ENCODE peak calls at places on chromosome 3, in nine cellular contexts. O is breast epithelium, I is natural killer cell, D is psoas muscle, N is cardiac muscle cell, H is OCI-LY7, K is transverse colon, A is uterus, X is osteocyte. Q is an unnamed sample.

GRCh38 chr3:37310666-37311050 is 136.3 kb upstream of the LRRFIP2 start:
- DNase-seq in D (no peak), A (no peak), X (no peak), N (no peak), O (no peak), I (no peak), K (no peak), H (no peak), Q (no peak)

GRCh38 chr3:19901337-19901736 is 32.7 kb downstream of the EFHB start:
- DNase-seq in I (no peak), X (no peak), O (no peak), A (no peak), K (no peak), N (no peak), H (no peak), D (no peak), Q (no peak)

GRCh38 chr3:31848163-31848848 is 132.8 kb downstream of the OSBPL10 start:
- DNase-seq in H (no peak), K (no peak), A (no peak), I (no peak), O (no peak), D (no peak), X (no peak), N (no peak), Q (no peak)

GRCh38 chr3:126337980-126338651 is 19.1 kb downstream of the KLF15 start:
- DNase-seq in O (peak; percentile 39), A (peak; percentile 6), K (no peak), D (peak; percentile 35), I (peak; percentile 2), N (no peak), H (no peak), X (peak; percentile 51), Q (no peak)

GRCh38 chr3:43181202-43181910 is 75.5 kb upstream of the POMGNT2 start:
- DNase-seq in D (no peak), K (peak; percentile 47), X (peak; percentile 51), I (peak; percentile 35), N (no peak), O (no peak), A (no peak), H (no peak), Q (peak; percentile 26)

GRCh38 chr3:70526966-70527515 is 214.6 kb upstream of the MDFIC2 start:
- DNase-seq in K (no peak), I (no peak), O (no peak), A (no peak), H (no peak), X (no peak), N (no peak), D (no peak), Q (no peak)

GRCh38 chr3:10470666-10471336 is 34.6 kb downstream of the ATP2B2 start:
- DNase-seq in O (no peak), A (no peak), D (peak; percentile 67), K (no peak), X (no peak), N (peak; percentile 54), H (no peak), I (no peak), Q (no peak)

GRCh38 chr3:147008886-147009285 is 397.5 kb downstream of the ZIC4 start:
- DNase-seq in H (no peak), D (no peak), I (no peak), X (no peak), O (no peak), K (no peak), N (no peak), A (no peak), Q (no peak)

GRCh38 chr3:42080452-42080872 is 10.7 kb upstream of the TRAK1 start:
- DNase-seq in K (peak; percentile 58), I (no peak), D (no peak), O (no peak), N (no peak), A (no peak), H (no peak), X (no peak), Q (no peak)

GRCh38 chr3:194521514-194522260 is 34.9 kb upstream of the ATP13A3 start:
- DNase-seq in X (peak; percentile 15), N (no peak), A (no peak), O (no peak), I (no peak), D (no peak), K (no peak), H (no peak), Q (no peak)

DNA sequence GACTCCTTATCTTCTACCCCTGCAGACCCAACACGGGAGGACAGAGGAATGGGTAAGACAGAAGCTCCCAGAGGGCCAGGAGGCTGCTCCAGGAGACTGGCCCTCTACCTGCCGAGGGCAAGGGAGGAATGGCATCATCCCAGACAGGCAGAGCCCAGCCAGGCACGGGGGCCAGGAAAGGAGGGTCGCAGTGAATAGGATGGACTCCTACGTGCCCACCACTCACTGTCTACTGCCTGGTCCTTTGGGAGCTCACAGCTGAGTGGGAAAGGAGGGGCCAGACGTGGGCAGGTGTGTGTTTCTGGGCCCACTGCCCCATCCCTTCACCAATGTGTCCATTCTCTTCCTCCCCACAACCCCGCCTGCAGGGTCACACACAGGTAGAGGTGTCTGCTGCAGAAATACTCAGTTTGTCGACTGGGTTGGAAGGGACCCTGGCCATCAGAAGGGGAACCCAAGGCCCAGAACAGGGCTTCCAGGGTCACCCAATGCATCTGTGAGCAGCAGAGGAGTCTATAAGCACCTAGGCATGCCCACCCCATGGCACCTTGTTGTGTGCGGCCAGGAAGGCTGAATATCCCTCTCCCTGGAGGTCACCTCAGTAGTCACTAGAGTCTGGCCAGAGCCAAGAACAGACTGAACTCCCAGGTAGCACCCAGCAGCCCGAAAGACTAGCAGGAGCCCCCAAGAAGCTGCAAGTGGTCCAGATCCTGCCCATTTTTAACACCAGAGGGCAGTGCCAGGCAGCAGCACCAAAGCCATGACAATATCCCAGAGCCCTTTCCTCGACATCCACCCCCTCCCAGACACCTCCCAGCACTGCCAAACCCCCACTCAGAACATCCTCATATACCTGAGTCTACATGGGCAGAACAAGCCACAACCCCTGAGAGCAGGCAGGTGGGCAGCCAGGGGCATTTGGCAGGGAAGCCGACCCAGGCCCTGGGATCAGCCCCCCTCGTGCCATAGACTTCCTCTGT is 24.0 kb downstream of the TKT start:
- DNase-seq in D (peak; percentile 37), I (no peak), A (no peak), N (no peak), O (no peak), X (no peak), H (no peak), K (no peak), Q (no peak)
- TF ChIP-seq CTCF in D (no peak), I (no peak), A (no peak), N (peak; percentile 11), O (no peak), X (peak; percentile 36), H (peak; percentile 56), K (no peak), Q (no peak)

GRCh38 chr3:14576163-14576562 is 36.0 kb upstream of the GRIP2 start:
- DNase-seq in K (no peak), H (no peak), N (no peak), I (no peak), A (no peak), O (no peak), X (no peak), D (no peak), Q (no peak)

GRCh38 chr3:14573706-14574105 is 33.6 kb upstream of the GRIP2 start:
- DNase-seq in H (no peak), N (no peak), A (no peak), X (no peak), K (no peak), I (no peak), O (no peak), D (no peak), Q (no peak)

GRCh38 chr3:14574183-14574582 is 34.0 kb upstream of the GRIP2 start:
- DNase-seq in O (no peak), H (no peak), D (no peak), X (no peak), K (no peak), N (no peak), I (no peak), A (no peak), Q (no peak)

GRCh38 chr3:14581334-14582072 is 41.4 kb upstream of the GRIP2 start:
- DNase-seq in D (no peak), N (no peak), O (no peak), I (no peak), H (no peak), K (no peak), A (no peak), X (no peak), Q (no peak)

DNA sequence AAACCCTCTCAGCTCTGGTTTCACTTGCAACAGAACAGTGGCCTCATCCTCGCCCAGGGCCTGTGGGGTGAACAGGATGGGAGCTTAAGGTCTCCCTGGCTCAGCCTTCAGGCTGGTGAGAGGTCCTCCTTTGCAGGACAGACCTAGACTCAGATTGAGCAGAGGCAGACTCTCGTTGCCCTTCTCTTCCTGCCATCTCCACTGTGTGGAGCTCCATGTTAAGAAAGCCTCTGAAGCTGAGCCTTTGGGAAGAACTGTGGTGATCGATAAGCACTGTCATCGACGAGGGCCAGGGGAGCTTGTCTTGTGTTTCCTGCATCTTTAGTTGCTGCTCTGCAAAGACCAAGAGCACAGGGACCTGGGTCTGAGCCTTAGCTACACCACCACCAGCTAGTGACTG is 37.8 kb upstream of the GRIP2 start:
- DNase-seq in N (no peak), H (no peak), I (no peak), O (no peak), D (no peak), A (no peak), K (no peak), X (no peak), Q (no peak)
- TF ChIP-seq CTCF in N (no peak), H (no peak), I (no peak), O (no peak), D (no peak), A (no peak), K (no peak), X (no peak), Q (no peak)

GRCh38 chr3:122794779-122795673 is at the start of gene SLC49A4:
- DNase-seq in H (peak; percentile 82), I (peak; percentile 69), X (peak; percentile 95), A (peak; percentile 74), O (peak; percentile 68), D (peak; percentile 89), N (peak; percentile 88), K (peak; percentile 81), Q (peak; percentile 96)
- TF ChIP-seq CTCF in H (no peak), I (no peak), X (peak; percentile 8), A (no peak), O (no peak), D (no peak), N (peak; percentile 5), K (no peak), Q (no peak)

DNA sequence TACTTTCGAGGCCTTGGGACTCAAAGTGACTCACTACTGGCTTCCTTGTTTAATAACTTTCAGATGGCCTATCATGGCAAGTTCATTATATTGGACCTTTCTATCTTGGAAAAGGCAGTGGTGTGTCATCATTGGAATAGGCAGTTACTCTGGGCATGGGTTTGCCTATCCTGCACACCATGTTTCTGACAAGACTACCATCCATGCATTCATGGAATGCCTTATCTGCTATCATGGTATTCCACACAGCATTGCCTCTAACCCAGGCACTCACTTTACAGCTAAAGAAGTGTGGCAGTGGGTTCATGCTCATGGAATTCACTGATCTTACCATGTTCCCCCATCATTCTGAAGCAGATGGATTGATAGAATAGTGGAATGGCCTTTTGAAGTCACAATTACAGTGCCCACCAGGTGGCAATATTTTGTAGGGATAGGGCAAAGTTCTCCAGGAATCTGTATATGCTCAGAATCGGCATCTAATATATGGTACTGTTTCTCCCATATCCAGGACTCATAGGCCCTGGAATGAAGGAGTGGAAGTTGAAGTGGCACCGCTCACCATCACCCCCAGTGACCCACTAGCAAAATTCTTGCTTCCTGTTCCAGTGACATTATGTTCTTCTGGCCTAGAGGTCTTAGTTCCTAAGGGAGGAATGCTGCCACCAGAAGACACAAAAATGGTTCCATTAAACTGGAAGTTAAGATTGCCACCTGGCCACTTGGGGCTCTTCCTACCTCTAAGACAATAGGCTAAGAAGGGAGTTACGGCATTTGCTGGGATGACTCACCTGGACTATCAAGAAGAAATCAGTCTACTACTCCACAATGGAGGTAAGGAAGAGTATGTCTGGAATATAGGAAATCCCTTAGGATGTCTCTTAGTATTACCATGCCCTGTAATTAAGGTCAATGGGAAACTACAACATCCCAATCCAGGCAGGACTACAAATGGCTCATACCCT is 1161.4 kb downstream of the SI start:
- DNase-seq in O (no peak), K (no peak), D (no peak), I (no peak), A (no peak), N (no peak), H (peak; percentile 33), X (no peak), Q (no peak)
- TF ChIP-seq CTCF in O (no peak), K (peak; percentile 35), D (no peak), I (no peak), A (no peak), N (no peak), H (peak; percentile 74), X (peak; percentile 43), Q (no peak)

Q was measured in GM20000.